ENCODE peak calls at places on chromosome 7, in six cellular contexts. One of them, this sample, is unnamed.

GRCh38 chr7:66946545-66946944 is 25.5 kb downstream of the TMEM248 start:
- DNase-seq in astrocyte: no peak
- DNase-seq in nephron progenitor cell: no peak
- DNase-seq in HFF-Myc: no peak
- DNase-seq in PC-9: no peak
- DNase-seq in cardiac fibroblast: no peak
- DNase-seq in this sample: no peak

GRCh38 chr7:69624431-69624830 is 26.2 kb downstream of the AUTS2 start:
- DNase-seq in PC-9: no peak
- DNase-seq in HFF-Myc: no peak
- DNase-seq in cardiac fibroblast: no peak
- DNase-seq in astrocyte: no peak
- DNase-seq in nephron progenitor cell: no peak
- DNase-seq in this sample: no peak

GRCh38 chr7:146683439-146683838 is 566.8 kb downstream of the CNTNAP2 start:
- DNase-seq in nephron progenitor cell: no peak
- DNase-seq in PC-9: peak
- DNase-seq in astrocyte: peak
- DNase-seq in HFF-Myc: no peak
- DNase-seq in cardiac fibroblast: peak
- DNase-seq in this sample: no peak

GRCh38 chr7:82164813-82165212 is 278.8 kb downstream of the CACNA2D1 start:
- DNase-seq in astrocyte: peak
- DNase-seq in nephron progenitor cell: no peak
- DNase-seq in HFF-Myc: peak
- DNase-seq in PC-9: peak
- DNase-seq in cardiac fibroblast: peak
- DNase-seq in this sample: no peak

GRCh38 chr7:149257146-149257545 is 4.8 kb upstream of the ZNF783 start:
- DNase-seq in astrocyte: no peak
- DNase-seq in HFF-Myc: no peak
- DNase-seq in cardiac fibroblast: peak
- DNase-seq in nephron progenitor cell: no peak
- DNase-seq in PC-9: peak
- DNase-seq in this sample: no peak

GRCh38 chr7:2734084-2734601 is 46.1 kb downstream of the AMZ1 start:
- DNase-seq in nephron progenitor cell: no peak
- DNase-seq in cardiac fibroblast: no peak
- DNase-seq in PC-9: no peak
- DNase-seq in astrocyte: no peak
- DNase-seq in HFF-Myc: no peak
- DNase-seq in this sample: no peak

GRCh38 chr7:55377162-55377810 is 12.1 kb downstream of the LANCL2 start:
- DNase-seq in nephron progenitor cell: no peak
- DNase-seq in cardiac fibroblast: no peak
- DNase-seq in HFF-Myc: no peak
- DNase-seq in PC-9: no peak
- DNase-seq in astrocyte: no peak
- DNase-seq in this sample: no peak

GRCh38 chr7:26101471-26102151 is 50.4 kb upstream of the NFE2L3 start:
- DNase-seq in astrocyte: no peak
- DNase-seq in nephron progenitor cell: peak
- DNase-seq in HFF-Myc: no peak
- DNase-seq in cardiac fibroblast: no peak
- DNase-seq in PC-9: peak
- DNase-seq in this sample: no peak

GRCh38 chr7:55548295-55548731 is 24.0 kb downstream of the VOPP1 start:
- DNase-seq in HFF-Myc: no peak
- DNase-seq in cardiac fibroblast: no peak
- DNase-seq in astrocyte: no peak
- DNase-seq in PC-9: no peak
- DNase-seq in nephron progenitor cell: no peak
- DNase-seq in this sample: no peak

GRCh38 chr7:149005427-149006344 is 22.6 kb downstream of the PDIA4 start:
- DNase-seq in PC-9: no peak
- DNase-seq in nephron progenitor cell: peak
- DNase-seq in HFF-Myc: peak
- DNase-seq in astrocyte: no peak
- DNase-seq in cardiac fibroblast: peak
- DNase-seq in this sample: peak

GRCh38 chr7:12584940-12585339 is 14.4 kb downstream of the SCIN start:
- DNase-seq in cardiac fibroblast: peak
- DNase-seq in nephron progenitor cell: no peak
- DNase-seq in HFF-Myc: no peak
- DNase-seq in astrocyte: peak
- DNase-seq in PC-9: peak
- DNase-seq in this sample: no peak

GRCh38 chr7:51732951-51733350 is 416.3 kb upstream of the COBL start:
- DNase-seq in cardiac fibroblast: no peak
- DNase-seq in HFF-Myc: no peak
- DNase-seq in astrocyte: no peak
- DNase-seq in nephron progenitor cell: no peak
- DNase-seq in PC-9: no peak
- DNase-seq in this sample: no peak

GRCh38 chr7:51062222-51062987 is 254.2 kb downstream of the COBL start:
- DNase-seq in nephron progenitor cell: no peak
- DNase-seq in astrocyte: no peak
- DNase-seq in HFF-Myc: no peak
- DNase-seq in PC-9: no peak
- DNase-seq in cardiac fibroblast: no peak
- DNase-seq in this sample: no peak

GRCh38 chr7:132520591-132520990 is 55.7 kb downstream of the PLXNA4 start:
- DNase-seq in astrocyte: no peak
- DNase-seq in cardiac fibroblast: no peak
- DNase-seq in HFF-Myc: no peak
- DNase-seq in nephron progenitor cell: no peak
- DNase-seq in PC-9: no peak
- DNase-seq in this sample: no peak

GRCh38 chr7:135979674-135980660 is 2.8 kb upstream of the MTPN start:
- DNase-seq in PC-9: no peak
- DNase-seq in nephron progenitor cell: no peak
- DNase-seq in astrocyte: peak
- DNase-seq in cardiac fibroblast: peak
- DNase-seq in HFF-Myc: no peak
- DNase-seq in this sample: no peak

GRCh38 chr7:2196381-2197378 is 36.1 kb downstream of the MAD1L1 start:
- DNase-seq in nephron progenitor cell: no peak
- DNase-seq in PC-9: no peak
- DNase-seq in cardiac fibroblast: no peak
- DNase-seq in astrocyte: no peak
- DNase-seq in HFF-Myc: no peak
- DNase-seq in this sample: no peak

GRCh38 chr7:81704595-81704994 is 65.3 kb downstream of the HGF start:
- DNase-seq in nephron progenitor cell: no peak
- DNase-seq in PC-9: no peak
- DNase-seq in astrocyte: no peak
- DNase-seq in HFF-Myc: no peak
- DNase-seq in cardiac fibroblast: no peak
- DNase-seq in this sample: no peak

GRCh38 chr7:114819629-114820362 is 102.1 kb upstream of the MDFIC start:
- DNase-seq in astrocyte: peak
- DNase-seq in PC-9: peak
- DNase-seq in HFF-Myc: peak
- DNase-seq in cardiac fibroblast: peak
- DNase-seq in nephron progenitor cell: no peak
- DNase-seq in this sample: no peak

GRCh38 chr7:130356760-130357611 is 12.4 kb downstream of the CPA5 start:
- DNase-seq in HFF-Myc: peak
- DNase-seq in astrocyte: peak
- DNase-seq in nephron progenitor cell: no peak
- DNase-seq in cardiac fibroblast: peak
- DNase-seq in PC-9: peak
- DNase-seq in this sample: no peak

GRCh38 chr7:150428671-150429451 is 21.6 kb upstream of the GIMAP8 start:
- DNase-seq in PC-9: peak
- DNase-seq in nephron progenitor cell: no peak
- DNase-seq in astrocyte: peak
- DNase-seq in cardiac fibroblast: peak
- DNase-seq in HFF-Myc: peak
- DNase-seq in this sample: no peak

GRCh38 chr7:29239638-29240037 is 45.1 kb downstream of the CHN2 start:
- DNase-seq in astrocyte: no peak
- DNase-seq in HFF-Myc: no peak
- DNase-seq in nephron progenitor cell: no peak
- DNase-seq in cardiac fibroblast: no peak
- DNase-seq in PC-9: no peak
- DNase-seq in this sample: no peak

GRCh38 chr7:29248713-29249382 is 54.3 kb downstream of the CHN2 start:
- DNase-seq in astrocyte: no peak
- DNase-seq in PC-9: no peak
- DNase-seq in HFF-Myc: no peak
- DNase-seq in nephron progenitor cell: no peak
- DNase-seq in cardiac fibroblast: no peak
- DNase-seq in this sample: no peak

GRCh38 chr7:29247962-29248236 is 53.3 kb downstream of the CHN2 start:
- DNase-seq in astrocyte: no peak
- DNase-seq in PC-9: no peak
- DNase-seq in HFF-Myc: no peak
- DNase-seq in nephron progenitor cell: no peak
- DNase-seq in cardiac fibroblast: no peak
- DNase-seq in this sample: no peak

GRCh38 chr7:29247232-29247961 is 52.8 kb downstream of the CHN2 start:
- DNase-seq in nephron progenitor cell: no peak
- DNase-seq in astrocyte: no peak
- DNase-seq in PC-9: no peak
- DNase-seq in cardiac fibroblast: no peak
- DNase-seq in HFF-Myc: no peak
- DNase-seq in this sample: no peak

GRCh38 chr7:29243777-29244655 is 49.4 kb downstream of the CHN2 start:
- DNase-seq in astrocyte: no peak
- DNase-seq in PC-9: no peak
- DNase-seq in nephron progenitor cell: no peak
- DNase-seq in cardiac fibroblast: no peak
- DNase-seq in HFF-Myc: no peak
- DNase-seq in this sample: no peak
- TF ChIP-seq CTCF in astrocyte: no peak
- TF ChIP-seq CTCF in PC-9: peak
- TF ChIP-seq CTCF in nephron progenitor cell: no peak
- TF ChIP-seq CTCF in cardiac fibroblast: peak
- TF ChIP-seq CTCF in HFF-Myc: peak
- TF ChIP-seq CTCF in this sample: no peak

GRCh38 chr7:100568936-100569844 is 4.5 kb downstream of the SAP25 start:
- DNase-seq in nephron progenitor cell: peak
- DNase-seq in cardiac fibroblast: peak
- DNase-seq in PC-9: no peak
- DNase-seq in HFF-Myc: no peak
- DNase-seq in astrocyte: no peak
- DNase-seq in this sample: peak
- TF ChIP-seq CTCF in nephron progenitor cell: peak
- TF ChIP-seq CTCF in cardiac fibroblast: peak
- TF ChIP-seq CTCF in PC-9: no peak
- TF ChIP-seq CTCF in HFF-Myc: peak
- TF ChIP-seq CTCF in astrocyte: peak
- TF ChIP-seq CTCF in this sample: peak

GRCh38 chr7:24769863-24770262 is 12.6 kb upstream of the GSDME start:
- DNase-seq in HFF-Myc: no peak
- DNase-seq in cardiac fibroblast: no peak
- DNase-seq in astrocyte: no peak
- DNase-seq in nephron progenitor cell: no peak
- DNase-seq in PC-9: no peak
- DNase-seq in this sample: no peak

GRCh38 chr7:24764972-24765744 is 7.9 kb upstream of the GSDME start:
- DNase-seq in astrocyte: no peak
- DNase-seq in HFF-Myc: no peak
- DNase-seq in PC-9: no peak
- DNase-seq in cardiac fibroblast: no peak
- DNase-seq in nephron progenitor cell: no peak
- DNase-seq in this sample: no peak

GRCh38 chr7:24763303-24763901 is 6.1 kb upstream of the GSDME start:
- DNase-seq in astrocyte: no peak
- DNase-seq in cardiac fibroblast: no peak
- DNase-seq in nephron progenitor cell: no peak
- DNase-seq in HFF-Myc: no peak
- DNase-seq in PC-9: no peak
- DNase-seq in this sample: no peak

GRCh38 chr7:24769014-24769830 is 12.0 kb upstream of the GSDME start:
- DNase-seq in HFF-Myc: no peak
- DNase-seq in nephron progenitor cell: no peak
- DNase-seq in cardiac fibroblast: no peak
- DNase-seq in PC-9: no peak
- DNase-seq in astrocyte: no peak
- DNase-seq in this sample: no peak

DNA sequence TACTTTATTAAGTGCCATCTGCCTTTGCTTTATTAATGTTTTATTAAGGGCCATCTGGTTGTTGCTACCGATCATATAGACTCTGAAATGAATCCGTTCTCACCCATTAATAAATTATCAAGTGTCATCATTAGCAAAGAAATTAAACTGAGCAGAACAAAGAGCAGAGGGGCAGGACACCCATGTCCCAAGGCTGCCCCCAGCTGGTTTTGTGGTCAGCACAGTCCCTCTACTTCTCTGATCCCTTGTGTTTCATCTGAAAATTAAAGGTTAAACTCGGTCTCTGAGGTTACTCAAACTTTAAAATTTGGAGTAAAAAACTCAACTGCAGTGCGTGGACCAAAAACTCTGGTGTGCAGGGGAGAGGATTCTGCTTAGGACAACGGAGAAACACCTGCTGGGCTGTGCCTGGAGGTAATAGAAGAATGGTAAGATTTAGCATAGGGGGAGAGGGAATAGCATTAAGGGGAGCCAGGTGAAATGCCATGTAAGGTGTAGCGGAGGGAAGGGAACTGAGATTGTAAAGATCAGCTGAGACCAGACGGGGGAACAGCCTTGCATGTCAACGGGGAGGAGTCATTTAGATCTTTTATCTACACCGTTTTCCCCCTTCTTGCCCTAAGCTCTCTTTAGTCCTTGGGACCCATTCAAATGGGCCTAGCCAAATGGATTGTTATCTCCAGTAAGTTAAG is 10.8 kb upstream of the GSDME start:
- DNase-seq in astrocyte: no peak
- DNase-seq in HFF-Myc: no peak
- DNase-seq in cardiac fibroblast: no peak
- DNase-seq in nephron progenitor cell: no peak
- DNase-seq in PC-9: no peak
- DNase-seq in this sample: no peak
- TF ChIP-seq CTCF in astrocyte: no peak
- TF ChIP-seq CTCF in HFF-Myc: peak
- TF ChIP-seq CTCF in cardiac fibroblast: no peak
- TF ChIP-seq CTCF in nephron progenitor cell: no peak
- TF ChIP-seq CTCF in PC-9: no peak
- TF ChIP-seq CTCF in this sample: no peak

GRCh38 chr7:154696556-154696955 is 306.4 kb downstream of the PAXIP1 start:
- DNase-seq in HFF-Myc: no peak
- DNase-seq in cardiac fibroblast: no peak
- DNase-seq in nephron progenitor cell: no peak
- DNase-seq in astrocyte: peak
- DNase-seq in PC-9: no peak
- DNase-seq in this sample: no peak

GRCh38 chr7:154695836-154696235 is 307.1 kb downstream of the PAXIP1 start:
- DNase-seq in nephron progenitor cell: no peak
- DNase-seq in cardiac fibroblast: no peak
- DNase-seq in PC-9: no peak
- DNase-seq in astrocyte: no peak
- DNase-seq in HFF-Myc: no peak
- DNase-seq in this sample: no peak

GRCh38 chr7:154690411-154690810 is 312.5 kb downstream of the PAXIP1 start:
- DNase-seq in PC-9: no peak
- DNase-seq in HFF-Myc: no peak
- DNase-seq in nephron progenitor cell: no peak
- DNase-seq in cardiac fibroblast: no peak
- DNase-seq in astrocyte: no peak
- DNase-seq in this sample: no peak

GRCh38 chr7:154688952-154689351 is 314.0 kb downstream of the PAXIP1 start:
- DNase-seq in cardiac fibroblast: no peak
- DNase-seq in PC-9: no peak
- DNase-seq in astrocyte: no peak
- DNase-seq in HFF-Myc: no peak
- DNase-seq in nephron progenitor cell: no peak
- DNase-seq in this sample: no peak

GRCh38 chr7:154693646-154694045 is 309.3 kb downstream of the PAXIP1 start:
- DNase-seq in HFF-Myc: no peak
- DNase-seq in cardiac fibroblast: no peak
- DNase-seq in astrocyte: no peak
- DNase-seq in nephron progenitor cell: no peak
- DNase-seq in PC-9: no peak
- DNase-seq in this sample: no peak
- TF ChIP-seq CTCF in HFF-Myc: no peak
- TF ChIP-seq CTCF in cardiac fibroblast: no peak
- TF ChIP-seq CTCF in astrocyte: no peak
- TF ChIP-seq CTCF in nephron progenitor cell: no peak
- TF ChIP-seq CTCF in PC-9: no peak
- TF ChIP-seq CTCF in this sample: no peak